ENCODE peak calls at places on chromosome X, in five cellular contexts. M, H, D, O and Q are unnamed samples. For H3K9me3, the result is how much of the 10 kb centered on the place peaks cover.

GRCh38 chrX:2595258-2595657 is 94.5 kb upstream of the DHRSX start:
- DNase-seq in O (no peak), H (no peak), M (peak), D (no peak), Q (no peak)

GRCh38 chrX:136619889-136620505 is 28.0 kb upstream of the CD40LG start:
- DNase-seq in D (no peak), H (no peak), O (no peak), M (no peak), Q (no peak)

GRCh38 chrX:134249231-134249630 is 12.2 kb downstream of the CCDC160 start:
- DNase-seq in H (no peak), M (no peak), O (no peak), D (no peak), Q (no peak)

GRCh38 chrX:42119076-42119475 is 195.7 kb upstream of the CASK start:
- DNase-seq in M (peak), D (no peak), H (peak), O (no peak), Q (no peak)

GRCh38 chrX:128973033-128973432 is 550.3 kb downstream of the SMARCA1 start:
- DNase-seq in M (no peak), O (no peak), H (no peak), D (no peak), Q (no peak)

GRCh38 chrX:46957299-46957698 is 45.1 kb downstream of the JADE3 start:
- DNase-seq in M (no peak), H (no peak), O (no peak), D (no peak), Q (no peak)

GRCh38 chrX:118550792-118551191 is 55.2 kb downstream of the DOCK11 start:
- DNase-seq in M (no peak), D (no peak), O (no peak), H (no peak), Q (no peak)

GRCh38 chrX:140764401-140764919 is 54.9 kb downstream of the LINC00632 start:
- DNase-seq in D (peak), O (no peak), H (no peak), M (peak), Q (no peak)

GRCh38 chrX:118495061-118495921 is at the start of gene DOCK11:
- DNase-seq in O (peak), H (peak), M (peak), D (peak), Q (peak)

GRCh38 chrX:11968470-11968869 is 169.8 kb upstream of the FRMPD4 start:
- DNase-seq in M (peak), H (no peak), O (no peak), D (no peak), Q (no peak)

GRCh38 chrX:51420610-51421009 is 75.8 kb downstream of the NUDT11 start:
- DNase-seq in M (peak), D (no peak), O (peak), H (no peak), Q (peak)

GRCh38 chrX:92232182-92232581 is 453.0 kb downstream of the PCDH11X start:
- DNase-seq in H (no peak), M (peak), D (no peak), O (no peak), Q (no peak)

GRCh38 chrX:140709421-140709846 is at the start of gene LINC00632:
- DNase-seq in O (no peak), D (no peak), M (no peak), H (no peak), Q (no peak)

GRCh38 chrX:123237271-123237670 is 53.2 kb downstream of the GRIA3 start:
- DNase-seq in H (no peak), O (no peak), M (no peak), D (no peak), Q (no peak)
- H3K9me3 ChIP-seq in H (under half), O (under half), M (under half), D (under half), Q (under half)

GRCh38 chrX:149073464-149073863 is 431.6 kb downstream of the IDS start:
- DNase-seq in D (no peak), M (peak), H (no peak), O (no peak), Q (no peak)
- H3K9me3 ChIP-seq in D (under half), M (under half), H (under half), O (under half), Q (under half)

GRCh38 chrX:104324871-104325585 is 70.3 kb upstream of the ESX1 start:
- DNase-seq in M (no peak), D (no peak), O (no peak), H (no peak), Q (no peak)
- H3K9me3 ChIP-seq in M (under half), D (under half), O (under half), H (under half), Q (under half)

GRCh38 chrX:113492895-113493294 is 652.3 kb upstream of the AMOT start:
- DNase-seq in O (no peak), H (no peak), M (no peak), D (no peak), Q (no peak)
- H3K9me3 ChIP-seq in O (under half), H (under half), M (under half), D (under half), Q (under half)

GRCh38 chrX:105299286-105299685 is 78.8 kb upstream of the TEX13A start:
- DNase-seq in M (no peak), O (no peak), D (no peak), H (no peak), Q (no peak)
- H3K9me3 ChIP-seq in M (under half), O (under half), D (under half), H (under half), Q (under half)

GRCh38 chrX:65072590-65072989 is 96.3 kb upstream of the ZC4H2 start:
- DNase-seq in O (no peak), M (no peak), H (no peak), D (no peak), Q (no peak)
- H3K9me3 ChIP-seq in O (under half), M (under half), H (under half), D (under half), Q (under half)

GRCh38 chrX:431492-432132 is 44.9 kb upstream of the PPP2R3B start:
- DNase-seq in O (no peak), M (no peak), H (no peak), D (no peak), Q (no peak)
- H3K9me3 ChIP-seq in O (under half), M (under half), H (under half), D (under half), Q (under half)

DNA sequence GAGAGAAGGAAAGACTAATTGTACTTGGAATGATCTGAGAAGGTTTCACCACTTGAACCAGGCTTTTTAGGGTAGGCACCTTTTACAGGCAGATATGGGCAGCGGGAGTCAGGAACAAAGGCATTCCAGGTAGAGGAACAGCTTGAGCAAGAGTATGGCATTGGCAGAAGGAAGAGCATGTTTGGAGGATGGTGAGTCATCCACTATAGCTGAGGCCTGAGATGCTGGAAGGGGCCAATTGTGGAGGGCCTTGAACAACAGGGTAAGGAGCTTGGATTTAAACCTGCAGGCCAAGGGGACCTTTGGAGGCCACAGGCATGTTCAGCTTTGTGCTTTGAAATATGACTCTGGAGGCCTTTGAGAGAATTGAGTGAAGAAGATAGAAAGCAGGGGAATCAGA is 32.2 kb downstream of the PFKFB1 start:
- DNase-seq in H (no peak), O (no peak), D (no peak), M (no peak), Q (no peak)
- H3K9me3 ChIP-seq in H (under half), O (under half), D (under half), M (under half), Q (under half)